ENCODE peak calls at places on chromosomes 2 and 18, in eight cellular contexts. O is ovary, S is stomach, N is A549, X is Peyer's patch, M is adrenal gland, V is transverse colon, G is tibial nerve. T is an unnamed sample.

GRCh38 chr2:30862054-30862651 is 54.9 kb upstream of the CAPN13 start:
- DNase-seq in X (no peak), N (peak), V (peak), G (no peak), S (peak), M (peak), O (no peak), T (peak)

GRCh38 chr2:164155558-164155957 is 419.8 kb upstream of the FIGN start:
- DNase-seq in M (no peak), X (no peak), N (no peak), G (no peak), S (no peak), O (no peak), V (no peak), T (no peak)

GRCh38 chr2:217398860-217399259 is 539.0 kb upstream of the TNP1 start:
- DNase-seq in V (no peak), S (no peak), G (no peak), N (no peak), X (no peak), M (no peak), O (no peak), T (peak)

GRCh38 chr2:138665932-138666331 is 114.3 kb downstream of the NXPH2 start:
- DNase-seq in O (no peak), X (no peak), N (no peak), M (no peak), G (no peak), V (no peak), S (no peak), T (no peak)

GRCh38 chr2:236166781-236167296 is 1.3 kb downstream of the GBX2 start:
- DNase-seq in M (no peak), G (no peak), X (peak), O (no peak), N (no peak), V (no peak), S (no peak), T (no peak)

GRCh38 chr18:78199002-78199401 is 780.6 kb upstream of the SALL3 start:
- DNase-seq in N (no peak), M (no peak), S (no peak), O (no peak), G (no peak), X (no peak), V (no peak), T (no peak)

GRCh38 chr2:138071720-138072719 is 107.7 kb downstream of the HNMT start:
- DNase-seq in O (no peak), X (no peak), N (peak), S (no peak), G (no peak), M (no peak), V (no peak), T (no peak)

GRCh38 chr2:190810981-190811587 is 69.5 kb upstream of the GLS start:
- DNase-seq in O (no peak), V (no peak), G (no peak), S (no peak), N (no peak), M (no peak), X (no peak), T (no peak)

GRCh38 chr18:13614701-13615288 is 111.6 kb downstream of the FAM210A start:
- DNase-seq in O (no peak), X (no peak), M (peak), N (no peak), V (no peak), S (no peak), G (no peak), T (no peak)

GRCh38 chr2:49067971-49068370 is 86.3 kb downstream of the FSHR start:
- DNase-seq in G (no peak), S (no peak), N (no peak), X (no peak), M (no peak), V (no peak), O (no peak), T (no peak)

GRCh38 chr2:168470188-168470879 is 14.3 kb downstream of the CERS6 start:
- DNase-seq in V (no peak), O (no peak), S (no peak), X (no peak), G (no peak), N (no peak), M (no peak), T (no peak)

GRCh38 chr18:70390366-70391090 is 101.7 kb downstream of the SOCS6 start:
- DNase-seq in M (no peak), G (no peak), S (no peak), N (no peak), O (no peak), V (no peak), X (no peak), T (no peak)

GRCh38 chr2:101823849-101824248 is 126.3 kb downstream of the MAP4K4 start:
- DNase-seq in O (no peak), X (no peak), S (no peak), N (no peak), G (no peak), V (no peak), M (no peak), T (no peak)

GRCh38 chr18:51639541-51639940 is 442.1 kb upstream of the MEX3C start:
- DNase-seq in N (no peak), S (no peak), V (no peak), X (no peak), M (no peak), O (no peak), G (no peak), T (no peak)

GRCh38 chr2:100840519-100840918 is 20.6 kb downstream of the NPAS2 start:
- DNase-seq in N (no peak), G (no peak), M (no peak), V (no peak), X (no peak), S (no peak), O (no peak), T (no peak)

GRCh38 chr2:102334471-102334870 is 21.1 kb upstream of the IL18R1 start:
- DNase-seq in X (no peak), O (no peak), V (no peak), G (no peak), S (no peak), N (no peak), M (no peak), T (no peak)

GRCh38 chr2:189498205-189498604 is 56.9 kb downstream of the WDR75 start:
- DNase-seq in S (no peak), X (no peak), N (peak), O (peak), G (no peak), V (no peak), M (no peak), T (no peak)

GRCh38 chr2:100321881-100322820 is at the start of gene LONRF2:
- DNase-seq in V (no peak), X (no peak), O (peak), S (peak), G (no peak), N (peak), M (peak), T (peak)

GRCh38 chr18:45557296-45557695 is 58.0 kb upstream of the SLC14A2 start:
- DNase-seq in V (no peak), S (no peak), M (no peak), G (no peak), N (no peak), O (no peak), X (no peak), T (no peak)

GRCh38 chr2:54468643-54469042 is 12.5 kb downstream of the SPTBN1 start:
- DNase-seq in V (no peak), G (no peak), O (no peak), S (no peak), M (no peak), N (no peak), X (no peak), T (no peak)

GRCh38 chr2:120820263-120820884 is 84.7 kb downstream of the GLI2 start:
- DNase-seq in G (no peak), N (no peak), M (no peak), X (peak), O (peak), S (no peak), V (peak), T (no peak)

GRCh38 chr2:226578373-226578772 is 221.2 kb downstream of the IRS1 start:
- DNase-seq in X (no peak), V (no peak), S (no peak), M (no peak), O (no peak), N (no peak), G (no peak), T (no peak)

GRCh38 chr2:132969371-132969985 is 299.5 kb upstream of the LYPD1 start:
- DNase-seq in M (no peak), S (no peak), V (no peak), O (no peak), G (no peak), N (no peak), X (no peak), T (no peak)

GRCh38 chr2:68727698-68728375 is 6.8 kb upstream of the ARHGAP25 start:
- DNase-seq in X (no peak), M (no peak), G (no peak), O (no peak), N (no peak), V (no peak), S (no peak), T (no peak)

GRCh38 chr18:45806226-45806625 is 19.2 kb upstream of the SIGLEC15 start:
- DNase-seq in X (no peak), N (no peak), S (no peak), V (no peak), O (no peak), M (no peak), G (no peak), T (no peak)

GRCh38 chr18:70418551-70419311 is 129.9 kb downstream of the SOCS6 start:
- DNase-seq in S (no peak), N (no peak), V (no peak), M (no peak), O (no peak), X (no peak), G (no peak), T (no peak)

GRCh38 chr2:8009010-8009597 is 672.8 kb upstream of the ID2 start:
- DNase-seq in O (no peak), G (no peak), S (no peak), V (no peak), N (no peak), X (no peak), M (peak), T (no peak)

GRCh38 chr2:103991591-103991990 is 862.3 kb upstream of the POU3F3 start:
- DNase-seq in M (no peak), O (no peak), S (no peak), V (no peak), N (peak), X (no peak), G (no peak), T (no peak)

GRCh38 chr2:86094229-86094628 is 11.5 kb downstream of the POLR1A start:
- DNase-seq in N (no peak), M (no peak), S (no peak), G (no peak), V (no peak), X (no peak), O (no peak), T (no peak)

GRCh38 chr2:86097913-86098312 is 7.8 kb downstream of the POLR1A start:
- DNase-seq in X (no peak), V (no peak), M (no peak), G (no peak), S (no peak), O (no peak), N (no peak), T (no peak)

GRCh38 chr2:86102157-86102556 is 3.5 kb downstream of the POLR1A start:
- DNase-seq in G (no peak), S (no peak), M (no peak), O (no peak), X (no peak), N (no peak), V (no peak), T (no peak)

GRCh38 chr2:86097114-86097896 is 8.4 kb downstream of the POLR1A start:
- DNase-seq in V (no peak), O (no peak), G (no peak), X (no peak), M (no peak), N (no peak), S (no peak), T (no peak)
- H3K27ac ChIP-seq in V (no peak), O (no peak), G (no peak), X (no peak), M (no peak), N (no peak), S (no peak), T (no peak)

GRCh38 chr18:41993151-41993550 is 38.1 kb downstream of the PIK3C3 start:
- DNase-seq in V (no peak), O (no peak), G (no peak), N (no peak), X (no peak), M (no peak), S (no peak), T (no peak)

GRCh38 chr18:41985914-41986313 is 30.9 kb downstream of the PIK3C3 start:
- DNase-seq in M (no peak), S (no peak), X (no peak), O (no peak), N (no peak), V (no peak), G (no peak), T (no peak)

GRCh38 chr18:41992066-41992465 is 37.0 kb downstream of the PIK3C3 start:
- DNase-seq in N (no peak), O (no peak), S (no peak), X (no peak), M (no peak), G (no peak), V (no peak), T (no peak)

GRCh38 chr18:41992698-41993097 is 37.7 kb downstream of the PIK3C3 start:
- DNase-seq in N (no peak), V (no peak), X (no peak), G (no peak), S (no peak), O (no peak), M (no peak), T (no peak)

DNA sequence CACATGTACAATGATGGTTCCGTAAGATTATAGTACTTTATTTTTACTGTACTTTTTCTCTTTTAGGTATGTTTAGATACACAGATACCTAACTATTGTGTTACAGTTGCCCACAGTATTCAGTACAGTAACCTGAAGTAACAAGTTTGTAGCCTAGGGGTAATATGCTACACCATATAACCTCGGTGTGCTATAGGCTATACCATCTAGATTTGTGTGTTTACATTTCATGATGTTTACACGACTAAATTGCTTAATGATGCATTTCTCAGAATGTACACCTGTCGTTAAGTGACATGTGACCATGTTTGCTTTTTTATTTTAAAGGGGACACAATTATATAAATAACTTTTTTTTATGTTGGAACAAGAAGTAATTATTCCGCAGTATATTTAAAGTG is 34.5 kb downstream of the PIK3C3 start:
- DNase-seq in V (no peak), O (no peak), X (no peak), M (no peak), S (no peak), N (no peak), G (no peak), T (no peak)
- TF ChIP-seq POLR2A in V (no peak), O (no peak), X (no peak), M (no peak), S (no peak), N (no peak), G (no peak), T (no peak)

DNA sequence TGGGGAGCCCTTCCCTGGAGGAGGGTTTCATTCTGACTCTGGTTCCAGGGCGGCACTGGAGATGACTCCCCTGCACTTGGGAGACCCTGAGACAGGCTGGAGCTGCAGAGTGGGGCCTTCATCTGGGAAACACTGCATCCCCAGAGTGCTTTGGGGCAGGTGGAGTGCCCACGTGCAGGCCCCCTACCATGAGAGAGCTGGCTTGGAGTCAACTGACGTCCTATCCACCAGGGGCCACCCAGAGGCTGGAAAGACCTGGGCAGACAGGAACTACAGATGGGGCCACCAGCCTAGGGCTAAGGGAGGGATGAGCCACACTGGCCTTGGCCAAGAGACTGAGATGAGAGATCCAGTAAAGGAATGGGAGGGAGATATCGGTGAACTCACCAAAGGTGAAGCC is 153.8 kb downstream of the ASB1 start:
- DNase-seq in V (no peak), X (no peak), G (no peak), O (no peak), N (no peak), M (no peak), S (peak), T (no peak)
- H3K27ac ChIP-seq in V (no peak), X (no peak), G (no peak), O (no peak), N (no peak), M (no peak), S (no peak), T (no peak)

DNA sequence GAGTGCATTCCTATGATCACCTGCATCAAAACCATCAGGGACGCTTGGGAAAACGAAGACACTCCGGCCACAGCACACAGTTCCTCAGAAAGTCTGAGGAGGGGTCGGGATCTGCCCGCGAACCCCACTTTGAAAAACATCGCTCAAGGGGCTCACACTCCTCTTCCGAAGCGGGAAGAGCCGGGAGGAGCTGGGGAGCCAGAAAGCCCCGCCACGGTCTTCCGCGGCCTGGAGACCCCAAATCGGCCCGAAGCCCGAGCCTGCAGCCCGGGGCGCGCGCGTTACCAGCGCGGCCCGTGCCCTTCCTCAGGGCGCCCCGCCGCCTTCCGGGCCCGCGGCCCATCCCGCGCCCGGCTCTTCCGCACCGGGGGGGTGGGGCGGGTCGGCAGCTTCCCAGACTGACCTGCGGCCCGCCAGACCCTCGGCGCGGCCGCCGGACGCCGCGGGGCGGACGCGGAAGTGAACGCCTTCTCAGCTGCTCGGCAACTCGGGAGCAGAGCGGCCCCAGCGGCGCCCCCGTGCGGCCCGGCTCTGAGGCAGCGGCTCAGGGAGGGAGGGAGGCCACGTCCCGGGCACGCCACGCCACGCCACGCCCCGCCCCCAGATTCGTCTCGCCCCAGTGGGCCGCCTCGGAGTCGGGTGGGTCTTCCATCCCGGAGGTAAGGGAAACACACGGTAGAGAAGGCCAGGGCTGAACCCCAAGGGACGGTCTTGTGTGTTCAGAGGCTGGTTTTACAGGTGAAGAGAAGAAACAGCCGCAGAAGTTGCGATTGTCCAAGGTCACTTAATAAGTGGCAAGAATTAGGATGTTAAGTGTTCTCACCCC is at the start of gene KCTD18:
- DNase-seq in X (peak), M (peak), V (peak), G (peak), O (peak), S (peak), N (peak), T (peak)
- TF ChIP-seq POLR2A in X (peak), M (peak), V (peak), G (peak), O (peak), S (no peak), N (peak), T (peak)

DNA sequence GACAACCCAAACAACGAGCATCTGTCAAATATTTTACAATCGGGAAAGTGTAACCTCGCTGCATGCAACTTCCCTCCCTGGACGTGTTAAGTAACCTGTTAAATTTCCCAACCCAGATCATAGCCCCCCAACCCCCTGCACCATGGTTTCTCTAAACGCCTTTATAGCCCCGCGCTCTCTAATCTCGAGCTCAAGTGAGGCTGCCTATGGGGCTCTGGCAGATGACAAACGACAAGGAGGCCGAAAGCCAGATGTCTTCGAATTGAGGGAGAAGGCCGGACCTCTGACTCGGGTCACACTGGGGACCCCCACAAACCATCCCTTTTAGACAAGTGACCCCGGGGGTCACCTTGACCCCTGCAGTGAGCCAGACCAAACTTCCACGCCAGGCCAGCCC is 526 bp downstream of the COX7A2L start:
- DNase-seq in M (no peak), O (no peak), X (no peak), N (no peak), G (no peak), S (no peak), V (no peak), T (no peak)
- H3K27ac ChIP-seq in M (peak), O (peak), X (peak), N (peak), G (peak), S (peak), V (peak), T (peak)

GRCh38 chr2:215429424-215429823 is 6.4 kb downstream of the FN1 start:
- DNase-seq in X (no peak), V (no peak), G (no peak), O (no peak), M (no peak), S (no peak), N (no peak), T (no peak)

GRCh38 chr2:215432759-215433594 is 2.9 kb downstream of the FN1 start:
- DNase-seq in V (no peak), O (no peak), X (no peak), S (no peak), M (no peak), G (no peak), N (no peak), T (no peak)

GRCh38 chr2:215431778-215432758 is 3.8 kb downstream of the FN1 start:
- DNase-seq in O (no peak), X (no peak), G (no peak), N (no peak), V (no peak), M (no peak), S (no peak), T (no peak)

GRCh38 chr2:215431290-215431689 is 4.6 kb downstream of the FN1 start:
- DNase-seq in O (no peak), G (no peak), N (no peak), V (no peak), M (no peak), X (no peak), S (no peak), T (no peak)

GRCh38 chr2:215430528-215431187 is 5.2 kb downstream of the FN1 start:
- DNase-seq in V (no peak), O (no peak), X (no peak), S (no peak), G (no peak), M (no peak), N (no peak), T (no peak)
- TF ChIP-seq POLR2A in V (no peak), O (no peak), X (no peak), S (no peak), G (no peak), M (no peak), N (no peak), T (no peak)

T was measured in right lobe of liver.